ENCODE peak calls at places on chromosomes 16 and 17, in ten cellular contexts. One of them, this sample, is unnamed.

GRCh38 chr17:48502901-48503300 is 27.9 kb downstream of the HOXB1 start:
- DNase-seq in choroid plexus epithelial cell: no peak
- DNase-seq in ovary: no peak
- DNase-seq in suprapubic skin: no peak
- DNase-seq in astrocyte of the spinal cord: no peak
- DNase-seq in right atrium auricular region: no peak
- DNase-seq in AG10803: no peak
- DNase-seq in MCF 10A: no peak
- DNase-seq in HFFc6: no peak
- DNase-seq in uterus: no peak
- DNase-seq in this sample: no peak

GRCh38 chr16:87446479-87446878 is 46.3 kb downstream of the ZCCHC14 start:
- DNase-seq in choroid plexus epithelial cell: no peak
- DNase-seq in MCF 10A: no peak
- DNase-seq in ovary: no peak
- DNase-seq in uterus: no peak
- DNase-seq in astrocyte of the spinal cord: no peak
- DNase-seq in right atrium auricular region: no peak
- DNase-seq in suprapubic skin: no peak
- DNase-seq in AG10803: no peak
- DNase-seq in HFFc6: no peak
- DNase-seq in this sample: no peak

GRCh38 chr17:8062807-8063483 is 24.1 kb downstream of the ALOX15B start:
- DNase-seq in uterus: no peak
- DNase-seq in ovary: no peak
- DNase-seq in MCF 10A: no peak
- DNase-seq in astrocyte of the spinal cord: no peak
- DNase-seq in suprapubic skin: no peak
- DNase-seq in right atrium auricular region: no peak
- DNase-seq in HFFc6: no peak
- DNase-seq in AG10803: no peak
- DNase-seq in choroid plexus epithelial cell: peak
- DNase-seq in this sample: peak

GRCh38 chr17:30344283-30345088 is 10.6 kb upstream of the TMIGD1 start:
- DNase-seq in ovary: peak
- DNase-seq in MCF 10A: peak
- DNase-seq in astrocyte of the spinal cord: peak
- DNase-seq in AG10803: peak
- DNase-seq in choroid plexus epithelial cell: peak
- DNase-seq in suprapubic skin: no peak
- DNase-seq in uterus: no peak
- DNase-seq in HFFc6: no peak
- DNase-seq in right atrium auricular region: peak
- DNase-seq in this sample: peak

GRCh38 chr17:79633154-79633553 is 22.3 kb upstream of the RBFOX3 start:
- DNase-seq in astrocyte of the spinal cord: no peak
- DNase-seq in right atrium auricular region: peak
- DNase-seq in MCF 10A: no peak
- DNase-seq in ovary: peak
- DNase-seq in AG10803: no peak
- DNase-seq in uterus: peak
- DNase-seq in suprapubic skin: peak
- DNase-seq in HFFc6: no peak
- DNase-seq in choroid plexus epithelial cell: no peak
- DNase-seq in this sample: no peak

GRCh38 chr17:5762191-5762590 is 177.9 kb upstream of the NLRP1 start:
- DNase-seq in astrocyte of the spinal cord: peak
- DNase-seq in choroid plexus epithelial cell: peak
- DNase-seq in MCF 10A: peak
- DNase-seq in AG10803: peak
- DNase-seq in HFFc6: no peak
- DNase-seq in ovary: no peak
- DNase-seq in right atrium auricular region: no peak
- DNase-seq in suprapubic skin: no peak
- DNase-seq in uterus: no peak
- DNase-seq in this sample: no peak

GRCh38 chr17:14427914-14428639 is 127.2 kb downstream of the HS3ST3B1 start:
- DNase-seq in choroid plexus epithelial cell: no peak
- DNase-seq in right atrium auricular region: no peak
- DNase-seq in MCF 10A: no peak
- DNase-seq in AG10803: no peak
- DNase-seq in suprapubic skin: no peak
- DNase-seq in HFFc6: no peak
- DNase-seq in ovary: no peak
- DNase-seq in uterus: no peak
- DNase-seq in astrocyte of the spinal cord: no peak
- DNase-seq in this sample: no peak

GRCh38 chr16:3214904-3215600 is 19.9 kb downstream of the ZNF200 start:
- DNase-seq in suprapubic skin: no peak
- DNase-seq in AG10803: no peak
- DNase-seq in choroid plexus epithelial cell: no peak
- DNase-seq in ovary: no peak
- DNase-seq in MCF 10A: no peak
- DNase-seq in astrocyte of the spinal cord: no peak
- DNase-seq in uterus: no peak
- DNase-seq in right atrium auricular region: no peak
- DNase-seq in HFFc6: no peak
- DNase-seq in this sample: no peak

GRCh38 chr17:55264273-55264639 is 504 bp upstream of the HLF start:
- DNase-seq in right atrium auricular region: no peak
- DNase-seq in HFFc6: no peak
- DNase-seq in AG10803: no peak
- DNase-seq in astrocyte of the spinal cord: no peak
- DNase-seq in choroid plexus epithelial cell: no peak
- DNase-seq in suprapubic skin: no peak
- DNase-seq in MCF 10A: no peak
- DNase-seq in uterus: no peak
- DNase-seq in ovary: no peak
- DNase-seq in this sample: no peak

GRCh38 chr17:79804856-79805696 is 8.2 kb upstream of the CBX8 start:
- DNase-seq in AG10803: no peak
- DNase-seq in right atrium auricular region: no peak
- DNase-seq in uterus: no peak
- DNase-seq in choroid plexus epithelial cell: no peak
- DNase-seq in ovary: no peak
- DNase-seq in MCF 10A: no peak
- DNase-seq in astrocyte of the spinal cord: no peak
- DNase-seq in suprapubic skin: no peak
- DNase-seq in HFFc6: no peak
- DNase-seq in this sample: no peak

GRCh38 chr16:88769617-88770458 is 15.2 kb downstream of the PIEZO1 start:
- DNase-seq in astrocyte of the spinal cord: peak
- DNase-seq in HFFc6: no peak
- DNase-seq in suprapubic skin: no peak
- DNase-seq in AG10803: no peak
- DNase-seq in ovary: no peak
- DNase-seq in MCF 10A: no peak
- DNase-seq in choroid plexus epithelial cell: peak
- DNase-seq in right atrium auricular region: no peak
- DNase-seq in uterus: peak
- DNase-seq in this sample: no peak

GRCh38 chr16:12214509-12214908 is 238.0 kb downstream of the SNX29 start:
- DNase-seq in HFFc6: no peak
- DNase-seq in MCF 10A: no peak
- DNase-seq in uterus: no peak
- DNase-seq in astrocyte of the spinal cord: peak
- DNase-seq in ovary: no peak
- DNase-seq in suprapubic skin: no peak
- DNase-seq in AG10803: no peak
- DNase-seq in right atrium auricular region: no peak
- DNase-seq in choroid plexus epithelial cell: peak
- DNase-seq in this sample: no peak

GRCh38 chr17:43169561-43170139 is 1.4 kb upstream of the NBR1 start:
- DNase-seq in suprapubic skin: peak
- DNase-seq in astrocyte of the spinal cord: no peak
- DNase-seq in AG10803: peak
- DNase-seq in MCF 10A: no peak
- DNase-seq in choroid plexus epithelial cell: peak
- DNase-seq in right atrium auricular region: peak
- DNase-seq in uterus: peak
- DNase-seq in ovary: peak
- DNase-seq in HFFc6: peak
- DNase-seq in this sample: peak

GRCh38 chr17:43175213-43176118 is 4.5 kb downstream of the NBR1 start:
- DNase-seq in choroid plexus epithelial cell: peak
- DNase-seq in MCF 10A: no peak
- DNase-seq in ovary: no peak
- DNase-seq in astrocyte of the spinal cord: peak
- DNase-seq in right atrium auricular region: no peak
- DNase-seq in suprapubic skin: no peak
- DNase-seq in uterus: no peak
- DNase-seq in HFFc6: peak
- DNase-seq in AG10803: peak
- DNase-seq in this sample: peak

GRCh38 chr17:43170140-43170765 is 761 bp upstream of the NBR1 start:
- DNase-seq in astrocyte of the spinal cord: peak
- DNase-seq in suprapubic skin: peak
- DNase-seq in uterus: peak
- DNase-seq in AG10803: peak
- DNase-seq in MCF 10A: peak
- DNase-seq in HFFc6: peak
- DNase-seq in choroid plexus epithelial cell: peak
- DNase-seq in ovary: peak
- DNase-seq in right atrium auricular region: peak
- DNase-seq in this sample: peak

GRCh38 chr17:43170766-43171681 is at the start of gene NBR1:
- DNase-seq in MCF 10A: peak
- DNase-seq in suprapubic skin: peak
- DNase-seq in right atrium auricular region: peak
- DNase-seq in HFFc6: peak
- DNase-seq in astrocyte of the spinal cord: peak
- DNase-seq in AG10803: peak
- DNase-seq in uterus: peak
- DNase-seq in choroid plexus epithelial cell: peak
- DNase-seq in ovary: peak
- DNase-seq in this sample: peak

DNA sequence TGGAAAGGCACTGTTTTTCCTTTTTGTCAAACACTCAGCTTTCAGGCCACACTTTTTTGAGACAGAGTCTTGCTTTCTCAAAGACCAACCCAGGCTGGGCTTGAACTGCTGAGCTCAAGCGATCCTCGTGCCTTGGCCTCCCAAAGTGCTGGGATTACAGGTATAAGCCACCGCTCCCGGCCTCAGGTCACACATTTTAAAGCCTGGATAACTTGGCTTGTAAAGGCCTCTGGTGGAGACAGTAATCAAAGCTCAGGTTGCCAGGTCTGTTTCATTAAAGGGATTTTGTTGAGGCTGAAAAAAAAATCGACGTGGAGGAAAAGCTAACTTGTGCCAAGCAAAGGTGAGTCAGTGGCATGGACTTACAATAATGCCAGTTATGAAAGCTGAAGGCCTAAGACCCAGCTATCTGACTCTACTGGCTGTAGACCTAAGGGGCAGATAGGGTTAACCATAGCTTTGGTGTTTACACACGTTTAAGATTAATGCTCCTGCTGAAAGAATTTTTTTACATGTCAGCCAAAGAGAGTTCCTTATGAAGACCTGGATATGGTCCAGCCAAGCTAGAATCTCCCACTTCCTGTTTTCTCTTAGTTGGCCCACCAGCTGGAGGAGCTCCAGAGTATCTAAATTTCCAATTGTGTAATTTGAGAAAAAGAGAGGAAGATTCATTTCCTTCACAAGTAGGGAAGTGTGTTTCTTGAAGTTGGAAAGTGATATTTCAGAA is 910 bp downstream of the NBR1 start:
- DNase-seq in MCF 10A: peak
- DNase-seq in choroid plexus epithelial cell: peak
- DNase-seq in AG10803: peak
- DNase-seq in right atrium auricular region: peak
- DNase-seq in suprapubic skin: no peak
- DNase-seq in HFFc6: peak
- DNase-seq in uterus: no peak
- DNase-seq in ovary: peak
- DNase-seq in astrocyte of the spinal cord: peak
- DNase-seq in this sample: peak
- TF ChIP-seq CTCF in MCF 10A: peak
- TF ChIP-seq CTCF in choroid plexus epithelial cell: peak
- TF ChIP-seq CTCF in AG10803: peak
- TF ChIP-seq CTCF in right atrium auricular region: peak
- TF ChIP-seq CTCF in suprapubic skin: no peak
- TF ChIP-seq CTCF in HFFc6: peak
- TF ChIP-seq CTCF in uterus: no peak
- TF ChIP-seq CTCF in ovary: no peak
- TF ChIP-seq CTCF in astrocyte of the spinal cord: peak
- TF ChIP-seq CTCF in this sample: peak

GRCh38 chr17:82914375-82914774 is 74.6 kb upstream of the ZNF750 start:
- DNase-seq in AG10803: peak
- DNase-seq in HFFc6: no peak
- DNase-seq in astrocyte of the spinal cord: no peak
- DNase-seq in ovary: no peak
- DNase-seq in suprapubic skin: no peak
- DNase-seq in MCF 10A: no peak
- DNase-seq in choroid plexus epithelial cell: no peak
- DNase-seq in uterus: no peak
- DNase-seq in right atrium auricular region: no peak
- DNase-seq in this sample: no peak
- TF ChIP-seq CTCF in AG10803: peak
- TF ChIP-seq CTCF in HFFc6: no peak
- TF ChIP-seq CTCF in astrocyte of the spinal cord: peak
- TF ChIP-seq CTCF in ovary: no peak
- TF ChIP-seq CTCF in suprapubic skin: peak
- TF ChIP-seq CTCF in MCF 10A: peak
- TF ChIP-seq CTCF in choroid plexus epithelial cell: no peak
- TF ChIP-seq CTCF in uterus: peak
- TF ChIP-seq CTCF in right atrium auricular region: peak
- TF ChIP-seq CTCF in this sample: peak

DNA sequence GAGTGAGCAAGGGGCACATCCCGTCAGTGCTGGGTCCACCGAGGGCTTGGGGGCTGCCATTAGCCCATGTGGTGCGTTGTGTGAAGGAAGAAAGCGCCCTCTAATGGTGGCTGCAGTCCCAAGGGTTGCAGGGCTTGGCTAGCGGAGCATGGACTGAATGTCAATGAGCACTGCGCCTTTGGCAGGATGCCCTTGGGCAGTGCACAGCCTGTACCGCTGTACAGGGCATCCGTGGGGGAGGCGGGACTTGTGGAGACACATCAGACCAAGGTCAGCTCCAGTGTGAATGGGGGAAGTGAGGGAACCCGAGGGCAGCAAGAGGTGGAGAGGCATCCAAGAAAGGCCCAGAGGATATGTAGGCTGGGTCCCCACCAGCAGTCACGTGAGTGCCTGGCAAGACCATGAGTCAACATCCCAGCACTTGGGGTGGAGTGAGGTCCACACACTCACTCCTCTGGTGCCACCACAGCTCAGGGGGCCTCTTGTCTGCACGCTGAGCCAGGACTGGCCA is 75.5 kb upstream of the MED9 start:
- DNase-seq in MCF 10A: peak
- DNase-seq in right atrium auricular region: no peak
- DNase-seq in astrocyte of the spinal cord: no peak
- DNase-seq in suprapubic skin: no peak
- DNase-seq in HFFc6: no peak
- DNase-seq in uterus: no peak
- DNase-seq in choroid plexus epithelial cell: no peak
- DNase-seq in AG10803: peak
- DNase-seq in ovary: no peak
- DNase-seq in this sample: no peak
- TF ChIP-seq CTCF in MCF 10A: no peak
- TF ChIP-seq CTCF in right atrium auricular region: no peak
- TF ChIP-seq CTCF in astrocyte of the spinal cord: no peak
- TF ChIP-seq CTCF in suprapubic skin: no peak
- TF ChIP-seq CTCF in HFFc6: peak
- TF ChIP-seq CTCF in uterus: no peak
- TF ChIP-seq CTCF in choroid plexus epithelial cell: peak
- TF ChIP-seq CTCF in AG10803: no peak
- TF ChIP-seq CTCF in ovary: no peak
- TF ChIP-seq CTCF in this sample: no peak

GRCh38 chr16:85445779-85446222 is 167.3 kb upstream of the GSE1 start:
- DNase-seq in right atrium auricular region: no peak
- DNase-seq in astrocyte of the spinal cord: no peak
- DNase-seq in suprapubic skin: no peak
- DNase-seq in HFFc6: no peak
- DNase-seq in ovary: no peak
- DNase-seq in choroid plexus epithelial cell: peak
- DNase-seq in AG10803: no peak
- DNase-seq in MCF 10A: no peak
- DNase-seq in uterus: no peak
- DNase-seq in this sample: peak
- TF ChIP-seq CTCF in right atrium auricular region: no peak
- TF ChIP-seq CTCF in astrocyte of the spinal cord: no peak
- TF ChIP-seq CTCF in suprapubic skin: no peak
- TF ChIP-seq CTCF in HFFc6: no peak
- TF ChIP-seq CTCF in ovary: no peak
- TF ChIP-seq CTCF in choroid plexus epithelial cell: no peak
- TF ChIP-seq CTCF in AG10803: no peak
- TF ChIP-seq CTCF in MCF 10A: no peak
- TF ChIP-seq CTCF in uterus: no peak
- TF ChIP-seq CTCF in this sample: no peak